ENCODE peak calls at places on chromosome 20, in seven cellular contexts. P is endodermal cell, S is sigmoid colon, O is PC-9, B is fibroblast of lung, M is psoas muscle, E is mesenchymal stem cell. T is an unnamed sample.

GRCh38 chr20:31497838-31498540 is 16.3 kb upstream of the HM13 start:
- DNase-seq in P (peak; percentile 64), S (no peak), O (no peak), B (peak; percentile 32), M (peak; percentile 62), E (no peak), T (no peak)

GRCh38 chr20:5353624-5354496 is 37.1 kb upstream of the PROKR2 start:
- DNase-seq in P (no peak), S (no peak), O (no peak), B (no peak), M (no peak), E (peak; percentile 76), T (peak; percentile 12)

GRCh38 chr20:21640556-21640955 is 64.9 kb upstream of the PAX1 start:
- DNase-seq in P (peak; percentile 89), S (no peak), O (no peak), B (no peak), M (no peak), E (no peak), T (no peak)

GRCh38 chr20:38252292-38253288 is 7.9 kb downstream of the KIAA1755 start:
- DNase-seq in P (peak; percentile 74), S (no peak), O (peak; percentile 13), B (no peak), M (no peak), E (no peak), T (no peak)

GRCh38 chr20:18750735-18751134 is 62.8 kb upstream of the SCP2D1 start:
- DNase-seq in P (peak; percentile 35), S (no peak), O (no peak), B (no peak), M (no peak), E (no peak), T (no peak)

GRCh38 chr20:38325905-38326304 is 20.4 kb upstream of the LBP start:
- DNase-seq in P (no peak), S (no peak), O (no peak), B (no peak), M (no peak), E (no peak), T (no peak)

GRCh38 chr20:58407966-58408557 is 19.0 kb downstream of the VAPB start:
- DNase-seq in P (no peak), S (no peak), O (no peak), B (no peak), M (no peak), E (peak; percentile 35), T (no peak)

GRCh38 chr20:48595495-48596475 is 232.0 kb downstream of the PREX1 start:
- DNase-seq in P (no peak), S (peak; percentile 60), O (no peak), B (no peak), M (no peak), E (no peak), T (no peak)

GRCh38 chr20:40286991-40287531 is 402.0 kb downstream of the MAFB start:
- DNase-seq in P (no peak), S (peak; percentile 89), O (peak; percentile 45), B (peak; percentile 69), M (peak; percentile 83), E (no peak), T (no peak)

GRCh38 chr20:8223096-8223870 is 91.2 kb downstream of the PLCB1 start:
- DNase-seq in P (no peak), S (no peak), O (peak; percentile 44), B (peak; percentile 93), M (no peak), E (peak; percentile 57), T (no peak)

GRCh38 chr20:63471002-63471718 is 1.3 kb downstream of the KCNQ2 start:
- DNase-seq in P (peak; percentile 73), S (no peak), O (no peak), B (no peak), M (no peak), E (no peak), T (no peak)

GRCh38 chr20:62808211-62808865 is 3.7 kb downstream of the OGFR start:
- DNase-seq in P (peak; percentile 95), S (no peak), O (no peak), B (peak; percentile 61), M (peak; percentile 77), E (peak; percentile 57), T (no peak)

GRCh38 chr20:62045118-62045517 is 20.6 kb downstream of the TAF4 start:
- DNase-seq in P (no peak), S (no peak), O (no peak), B (no peak), M (no peak), E (no peak), T (no peak)

GRCh38 chr20:2983508-2983907 is 59.9 kb upstream of the GNRH2 start:
- DNase-seq in P (no peak), S (no peak), O (no peak), B (no peak), M (no peak), E (no peak), T (no peak)

GRCh38 chr20:37331060-37331857 is 14.7 kb upstream of the SRC start:
- DNase-seq in P (no peak), S (no peak), O (no peak), B (no peak), M (no peak), E (no peak), T (no peak)

GRCh38 chr20:11686900-11687543 is 230.7 kb upstream of the BTBD3 start:
- DNase-seq in P (peak; percentile 69), S (peak; percentile 59), O (no peak), B (peak; percentile 14), M (peak; percentile 39), E (peak; percentile 3), T (no peak)

GRCh38 chr20:25063546-25063945 is 5.6 kb upstream of the ACSS1 start:
- DNase-seq in P (no peak), S (peak; percentile 48), O (no peak), B (no peak), M (no peak), E (no peak), T (no peak)

GRCh38 chr20:57433658-57434389 is 42.6 kb downstream of the RBM38 start:
- DNase-seq in P (no peak), S (no peak), O (no peak), B (no peak), M (no peak), E (no peak), T (no peak)

GRCh38 chr20:18304618-18305017 is 16.3 kb downstream of the ZNF133 start:
- DNase-seq in P (no peak), S (no peak), O (no peak), B (no peak), M (no peak), E (peak; percentile 2), T (no peak)

GRCh38 chr20:13422637-13423036 is 201.6 kb downstream of the ISM1 start:
- DNase-seq in P (no peak), S (no peak), O (no peak), B (no peak), M (no peak), E (peak; percentile 44), T (peak; percentile 5)

GRCh38 chr20:6095409-6095808 is 27.4 kb downstream of the FERMT1 start:
- DNase-seq in P (no peak), S (no peak), O (no peak), B (no peak), M (no peak), E (no peak), T (no peak)

GRCh38 chr20:51160821-51161220 is 137.9 kb upstream of the KCNG1 start:
- DNase-seq in P (no peak), S (no peak), O (no peak), B (no peak), M (no peak), E (no peak), T (no peak)

GRCh38 chr20:51160011-51160410 is 137.1 kb upstream of the KCNG1 start:
- DNase-seq in P (no peak), S (no peak), O (no peak), B (no peak), M (no peak), E (no peak), T (no peak)

GRCh38 chr20:51163996-51164600 is 141.2 kb upstream of the KCNG1 start:
- DNase-seq in P (no peak), S (no peak), O (no peak), B (no peak), M (no peak), E (no peak), T (no peak)

GRCh38 chr20:51159303-51159702 is 136.4 kb upstream of the KCNG1 start:
- DNase-seq in P (no peak), S (no peak), O (no peak), B (no peak), M (no peak), E (no peak), T (no peak)

GRCh38 chr20:51162015-51162414 is 139.1 kb upstream of the KCNG1 start:
- DNase-seq in P (no peak), S (no peak), O (no peak), B (no peak), M (no peak), E (no peak), T (no peak)
- H3K27me3 ChIP-seq in P (no peaks in the 10 kb centered on the region), S (peaks cover 46% of the 10 kb centered on the region), O (peaks cover 96% of the 10 kb centered on the region), B (peaks cover 8% of the 10 kb centered on the region), M (no peaks in the 10 kb centered on the region), E (peaks cover 91% of the 10 kb centered on the region), T (peaks cover 19% of the 10 kb centered on the region)

GRCh38 chr20:19973920-19974620 is 43.1 kb upstream of the NAA20 start:
- DNase-seq in P (no peak), S (peak; percentile 93), O (peak; percentile 78), B (peak; percentile 88), M (peak; percentile 78), E (peak; percentile 87), T (no peak)
- H3K4me3 ChIP-seq in P (no peak overlapping the region), S (peak overlapping the region; percentile 66), O (peak overlapping the region; percentile 93), B (peak overlapping the region; percentile 34), M (peak overlapping the region; percentile 64), E (peak overlapping the region; percentile 96), T (peak overlapping the region; percentile 52)

GRCh38 chr20:32560482-32560988 is 24.6 kb downstream of the NOL4L start:
- DNase-seq in P (no peak), S (no peak), O (no peak), B (no peak), M (no peak), E (no peak), T (no peak)
- H3K4me1 ChIP-seq in P (peaks cover 5% of the 10 kb centered on the region), S (no peaks in the 10 kb centered on the region), O (peaks cover 18% of the 10 kb centered on the region), B (no peaks in the 10 kb centered on the region), M (no peaks in the 10 kb centered on the region), E (peaks cover 26% of the 10 kb centered on the region), T (no peaks in the 10 kb centered on the region)

GRCh38 chr20:59746155-59746554 is 141.8 kb downstream of the PHACTR3 start:
- DNase-seq in P (peak; percentile 24), S (no peak), O (no peak), B (no peak), M (no peak), E (no peak), T (no peak)
- H3K27me3 ChIP-seq in P (peaks cover 7% of the 10 kb centered on the region), S (no peaks in the 10 kb centered on the region), O (peaks cover 100% of the 10 kb centered on the region), B (no peaks in the 10 kb centered on the region), M (peaks cover 35% of the 10 kb centered on the region), E (peaks cover 18% of the 10 kb centered on the region), T (peaks cover 5% of the 10 kb centered on the region)

GRCh38 chr20:29296256-29297230 is 1960.9 kb upstream of the DEFB115 start:
- DNase-seq in P (no peak), S (no peak), O (no peak), B (no peak), M (no peak), E (no peak), T (no peak)
- H3K4me3 ChIP-seq in P (no peak overlapping the region), S (no peak overlapping the region), O (no peak overlapping the region), B (no peak overlapping the region), M (no peak overlapping the region), E (no peak overlapping the region), T (no peak overlapping the region)

GRCh38 chr20:34311118-34312023 is 8.2 kb upstream of the AHCY start:
- DNase-seq in P (peak; percentile 94), S (no peak), O (no peak), B (no peak), M (no peak), E (peak; percentile 15), T (no peak)
- H3K4me1 ChIP-seq in P (peaks cover 9% of the 10 kb centered on the region), S (peaks cover 10% of the 10 kb centered on the region), O (peaks cover 44% of the 10 kb centered on the region), B (peaks cover 6% of the 10 kb centered on the region), M (peaks cover 5% of the 10 kb centered on the region), E (peaks cover 21% of the 10 kb centered on the region), T (peaks cover 12% of the 10 kb centered on the region)